ENCODE peak calls at places on chromosome X, in six cellular contexts. X, K, F, M, Y and W are unnamed samples. For H3K4me1, the result is how much of the 10 kb centered on the place peaks cover.

GRCh38 chrX:130120321-130120731 is 10.0 kb upstream of the ELF4 start:
- DNase-seq in Y (no peak), M (no peak), F (peak), K (no peak), X (no peak), W (no peak)

GRCh38 chrX:138711399-138712347 is at the start of gene FGF13:
- DNase-seq in Y (peak), X (no peak), F (peak), M (peak), K (peak), W (no peak)

GRCh38 chrX:79036152-79036551 is 91.0 kb downstream of the P2RY10 start:
- DNase-seq in Y (no peak), M (no peak), X (no peak), K (no peak), F (no peak), W (no peak)

GRCh38 chrX:105190252-105190853 is 30.1 kb downstream of the TEX13A start:
- DNase-seq in F (peak), K (no peak), Y (no peak), M (no peak), X (no peak), W (peak)

GRCh38 chrX:153870791-153871360 is 15.1 kb downstream of the L1CAM start:
- DNase-seq in F (no peak), Y (no peak), X (no peak), K (no peak), M (no peak), W (no peak)

GRCh38 chrX:44874481-44875184 is 1.6 kb downstream of the KDM6A start:
- DNase-seq in Y (no peak), K (peak), X (no peak), M (peak), F (peak), W (peak)

GRCh38 chrX:11531226-11531625 is 134.5 kb downstream of the ARHGAP6 start:
- DNase-seq in M (no peak), K (peak), X (no peak), F (no peak), Y (no peak), W (no peak)

GRCh38 chrX:21764043-21764442 is 6.1 kb upstream of the SMPX start:
- DNase-seq in Y (no peak), X (no peak), K (no peak), F (no peak), M (no peak), W (no peak)

GRCh38 chrX:134929813-134930212 is 61.0 kb upstream of the SMIM10 start:
- DNase-seq in M (no peak), Y (no peak), F (no peak), X (no peak), K (no peak), W (no peak)

GRCh38 chrX:134186362-134187121 is 50.4 kb upstream of the CCDC160 start:
- DNase-seq in M (no peak), F (peak), Y (no peak), X (no peak), K (no peak), W (no peak)

GRCh38 chrX:28273751-28274150 is 292.5 kb upstream of the DCAF8L1 start:
- DNase-seq in F (no peak), K (no peak), X (no peak), Y (no peak), M (no peak), W (no peak)

DNA sequence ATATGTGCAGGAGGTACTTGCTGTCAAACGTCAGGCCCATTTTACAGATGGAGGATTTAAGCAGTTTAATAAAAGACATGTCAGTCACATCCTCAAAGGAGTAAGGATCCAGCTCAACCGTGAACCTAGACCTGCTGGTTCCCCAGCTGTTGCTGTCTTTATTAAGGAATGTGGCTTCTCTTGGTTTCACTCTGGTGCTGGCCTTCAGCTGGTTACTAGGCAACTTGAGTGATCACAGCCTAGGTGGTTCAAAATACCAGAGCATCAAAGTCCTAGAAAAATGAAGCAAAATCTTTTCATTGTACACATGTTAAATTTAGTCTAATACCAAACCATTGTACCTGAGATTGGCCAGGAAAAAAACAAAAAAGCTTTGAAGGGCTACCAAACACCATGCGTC is 32.7 kb upstream of the GLRA2 start:
- DNase-seq in X (no peak), K (no peak), F (no peak), Y (no peak), M (no peak), W (no peak)
- H3K27ac ChIP-seq in X (peak), K (no peak), F (no peak), Y (peak), M (peak), W (no peak)

GRCh38 chrX:38803609-38804480 is 2.6 kb downstream of the MID1IP1 start:
- DNase-seq in F (peak), Y (peak), M (peak), X (peak), K (peak), W (peak)
- TF ChIP-seq CTCF in F (no peak), Y (no peak), M (no peak), X (no peak), K (no peak), W (no peak)

GRCh38 chrX:37817176-37817575 is 30.2 kb downstream of the DYNLT3 start:
- DNase-seq in Y (no peak), X (no peak), K (no peak), F (no peak), M (no peak), W (no peak)
- H3K4me1 ChIP-seq in Y (under half), X (under half), K (under half), F (under half), M (under half), W (under half)

GRCh38 chrX:149831473-149831872 is 49.5 kb upstream of the MAGEA8 start:
- DNase-seq in M (no peak), X (no peak), K (no peak), Y (no peak), F (no peak), W (no peak)
- H3K27ac ChIP-seq in M (no peak), X (no peak), K (no peak), Y (no peak), F (no peak), W (no peak)

GRCh38 chrX:155266446-155266845 is 2.2 kb upstream of the RAB39B start:
- DNase-seq in X (no peak), K (no peak), Y (no peak), F (no peak), M (no peak), W (no peak)

GRCh38 chrX:155270969-155271368 is 6.7 kb upstream of the RAB39B start:
- DNase-seq in K (no peak), M (no peak), X (no peak), Y (no peak), F (no peak), W (no peak)
- TF ChIP-seq CTCF in K (no peak), M (no peak), X (no peak), Y (no peak), F (no peak), W (no peak)

DNA sequence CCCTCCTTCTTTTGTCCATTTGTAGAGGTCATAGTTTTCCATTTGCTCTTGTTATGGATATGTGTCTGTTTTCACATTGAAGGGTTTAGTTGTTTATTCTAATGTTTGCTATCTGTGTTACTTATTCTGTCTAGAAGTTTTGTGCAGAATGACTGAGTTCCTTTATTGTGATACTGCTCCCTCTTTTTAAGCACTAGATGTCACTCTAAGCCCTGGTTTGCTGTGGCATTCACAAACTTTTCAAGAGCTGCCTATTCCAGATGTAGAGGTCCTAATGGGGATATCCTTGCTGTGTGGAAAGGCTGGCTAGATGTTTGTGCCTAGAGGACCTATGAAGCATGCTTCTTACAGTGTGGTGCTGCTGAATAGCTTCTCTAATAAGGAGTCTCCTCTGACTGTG is 338.6 kb downstream of the SPIN4 start:
- DNase-seq in Y (no peak), F (no peak), X (no peak), M (no peak), K (no peak), W (no peak)
- H3K4me1 ChIP-seq in Y (under half), F (under half), X (under half), M (under half), K (under half), W (under half)

GRCh38 chrX:47189906-47190305 is 3.7 kb upstream of the UBA1 start:
- DNase-seq in K (no peak), Y (no peak), M (no peak), X (no peak), F (no peak), W (no peak)

GRCh38 chrX:47190445-47191269 is 3.0 kb upstream of the UBA1 start:
- DNase-seq in K (peak), M (peak), Y (peak), X (peak), F (peak), W (peak)

GRCh38 chrX:47191806-47192401 is 1.7 kb upstream of the UBA1 start:
- DNase-seq in M (no peak), X (no peak), Y (no peak), F (no peak), K (no peak), W (no peak)

GRCh38 chrX:47193475-47194241 is at the start of gene UBA1:
- DNase-seq in X (peak), F (peak), Y (peak), K (peak), M (peak), W (peak)

DNA sequence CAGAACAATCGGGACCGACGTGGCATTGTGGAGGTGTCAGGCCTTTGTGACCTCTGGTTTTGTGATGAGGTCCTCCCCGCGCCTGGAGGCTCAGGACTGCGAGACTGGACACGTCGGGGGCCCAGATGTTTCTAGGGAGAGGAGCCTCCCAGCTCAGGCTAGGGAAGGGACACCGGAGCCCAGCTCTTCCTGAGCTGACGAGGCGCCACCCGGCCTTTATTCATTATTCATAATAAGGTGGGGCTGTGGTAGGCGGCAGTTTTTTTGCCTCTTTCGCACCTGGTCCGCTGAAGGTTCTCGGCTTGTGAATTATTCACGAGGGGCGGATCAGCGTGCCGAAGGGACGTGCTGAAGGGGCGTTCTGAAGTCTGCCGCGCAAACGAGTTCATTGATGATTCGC is 2.3 kb upstream of the UBA1 start:
- DNase-seq in X (no peak), F (peak), M (peak), K (no peak), Y (no peak), W (no peak)
- H3K27ac ChIP-seq in X (peak), F (no peak), M (peak), K (peak), Y (peak), W (no peak)

DNA sequence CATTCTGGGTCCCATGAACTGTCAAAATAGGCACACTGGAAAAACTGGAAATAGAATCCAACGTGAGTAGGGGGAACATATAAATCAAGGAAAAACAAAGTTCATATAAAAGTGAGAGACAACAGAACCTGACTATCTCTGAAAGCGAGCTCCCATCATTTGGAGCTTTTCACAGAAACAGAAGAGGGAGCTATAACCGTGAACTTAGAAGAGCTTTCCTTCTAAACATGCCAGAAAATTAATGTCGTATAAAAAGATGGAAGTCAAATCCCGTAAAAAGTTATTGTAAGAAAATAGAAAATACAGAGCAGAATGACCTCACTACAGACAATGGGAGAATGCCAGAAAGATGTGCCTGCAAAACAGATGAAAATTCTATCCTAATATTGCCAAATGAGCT is 23.9 kb upstream of the HSD17B10 start:
- DNase-seq in F (no peak), M (no peak), X (no peak), K (no peak), Y (no peak), W (no peak)
- TF ChIP-seq CTCF in F (peak), M (no peak), X (no peak), K (peak), Y (no peak), W (no peak)

GRCh38 chrX:40175416-40176255 is 77.9 kb upstream of the BCOR start:
- DNase-seq in Y (peak), K (peak), X (no peak), F (peak), M (peak), W (no peak)
- H3K4me1 ChIP-seq in Y (under half), K (under half), X (under half), F (under half), M (under half), W (under half)